ENCODE peak calls at places on chromosomes 3 and 15, in four cellular contexts. G, P, A and C are unnamed samples.

GRCh38 chr3:162295323-162295983 is 798.8 kb downstream of the OTOL1 start:
- DNase-seq in P (no peak), G (peak; percentile 97), A (no peak), C (no peak)

GRCh38 chr3:69182588-69183299 is 60.3 kb upstream of the LMOD3 start:
- DNase-seq in A (peak; percentile 21), G (peak; percentile 85), P (no peak), C (no peak)

GRCh38 chr15:40847225-40847961 is 3.5 kb downstream of the SPINT1 start:
- DNase-seq in P (no peak), G (peak; percentile 26), A (peak; percentile 97), C (no peak)

GRCh38 chr3:114498779-114499370 is 205.0 kb downstream of the TIGIT start:
- DNase-seq in G (peak; percentile 91), P (no peak), A (peak; percentile 80), C (no peak)

GRCh38 chr15:57769266-57769665 is 62.8 kb downstream of the POLR2M start:
- DNase-seq in P (no peak), G (peak; percentile 89), A (no peak), C (no peak)

GRCh38 chr3:14548321-14548729 is 8.2 kb upstream of the GRIP2 start:
- DNase-seq in P (no peak), G (peak; percentile 67), A (peak; percentile 59), C (no peak)

GRCh38 chr3:117407317-117407716 is 697.7 kb downstream of the TUSC7 start:
- DNase-seq in P (no peak), A (peak; percentile 38), G (peak; percentile 10), C (no peak)

GRCh38 chr15:93862791-93863190 is 368.6 kb upstream of the MCTP2 start:
- DNase-seq in A (no peak), P (no peak), G (no peak), C (no peak)

GRCh38 chr3:11607816-11608215 is 35.9 kb downstream of the VGLL4 start:
- DNase-seq in P (no peak), A (no peak), G (peak; percentile 13), C (no peak)

GRCh38 chr15:52013151-52013791 is 5.7 kb upstream of the MAPK6 start:
- DNase-seq in P (no peak), G (peak; percentile 61), A (no peak), C (no peak)

GRCh38 chr3:45612138-45612537 is 17.6 kb downstream of the LIMD1 start:
- DNase-seq in A (no peak), G (no peak), P (no peak), C (no peak)

GRCh38 chr3:139634236-139634635 is 43.5 kb downstream of the NMNAT3 start:
- DNase-seq in P (no peak), G (no peak), A (no peak), C (no peak)

GRCh38 chr15:93449798-93450197 is 360.8 kb upstream of the RGMA start:
- DNase-seq in A (peak; percentile 23), G (no peak), P (no peak), C (no peak)

GRCh38 chr3:8450618-8451017 is 51.0 kb upstream of the LMCD1 start:
- DNase-seq in A (no peak), G (peak; percentile 53), P (no peak), C (no peak)

GRCh38 chr3:98777801-98778220 is 14.7 kb downstream of the ST3GAL6 start:
- DNase-seq in G (peak; percentile 81), P (no peak), A (no peak), C (no peak)

GRCh38 chr15:45804028-45804427 is 169.2 kb downstream of the SQOR start:
- DNase-seq in A (no peak), G (no peak), P (no peak), C (no peak)

GRCh38 chr15:42736178-42736792 is 643 bp downstream of the CDAN1 start:
- DNase-seq in G (peak; percentile 5), A (no peak), P (no peak), C (no peak)

GRCh38 chr3:30567139-30567753 is 39.2 kb upstream of the TGFBR2 start:
- DNase-seq in P (no peak), A (no peak), G (no peak), C (no peak)

GRCh38 chr15:56919708-56920637 is 1.5 kb downstream of the TCF12 start:
- DNase-seq in G (peak; percentile 54), A (peak; percentile 71), P (peak; percentile 2), C (no peak)

GRCh38 chr3:122299222-122299621 is 25.8 kb upstream of the CSTA start:
- DNase-seq in G (no peak), P (no peak), A (no peak), C (no peak)

GRCh38 chr3:162171970-162172369 is 675.4 kb downstream of the OTOL1 start:
- DNase-seq in A (no peak), G (no peak), P (no peak), C (no peak)